ENCODE peak calls at places on chromosomes 5 and 9, in four cellular contexts. M, G, L and T are unnamed samples.

GRCh38 chr9:109349431-109349846 is 28.6 kb upstream of the EPB41L4B start:
- DNase-seq in M (no peak), G (no peak), L (no peak), T (no peak)

GRCh38 chr5:126003309-126003708 is 419.9 kb upstream of the GRAMD2B start:
- DNase-seq in M (no peak), G (no peak), L (no peak), T (no peak)

GRCh38 chr5:9105851-9106250 is 440.0 kb downstream of the SEMA5A start:
- DNase-seq in M (no peak), G (no peak), L (no peak), T (no peak)

GRCh38 chr5:139847790-139848507 is 52.3 kb downstream of the PSD2 start:
- DNase-seq in M (no peak), G (no peak), L (no peak), T (peak; percentile 95)

GRCh38 chr9:98118640-98119601 is at the start of gene TRIM14:
- DNase-seq in M (peak; percentile 53), G (no peak), L (peak; percentile 18), T (peak; percentile 90)

GRCh38 chr5:153352685-153353219 is 137.7 kb upstream of the GRIA1 start:
- DNase-seq in M (no peak), G (no peak), L (no peak), T (no peak)

GRCh38 chr9:4603830-4604229 is 58.3 kb upstream of the PLPP6 start:
- DNase-seq in M (no peak), G (no peak), L (no peak), T (no peak)

GRCh38 chr5:73369283-73369682 is 79.3 kb downstream of the FOXD1 start:
- DNase-seq in M (no peak), G (no peak), L (no peak), T (no peak)

GRCh38 chr5:31477516-31477915 is 54.4 kb downstream of the DROSHA start:
- DNase-seq in M (no peak), G (no peak), L (no peak), T (no peak)

GRCh38 chr9:105539452-105539851 is 18.5 kb upstream of the FKTN start:
- DNase-seq in M (no peak), G (no peak), L (no peak), T (no peak)

GRCh38 chr9:84808416-84808815 is 138.9 kb downstream of the NTRK2 start:
- DNase-seq in M (no peak), G (no peak), L (no peak), T (no peak)

GRCh38 chr5:2688586-2688985 is 62.9 kb downstream of the IRX2 start:
- DNase-seq in M (no peak), G (no peak), L (no peak), T (no peak)

GRCh38 chr9:132249123-132249522 is 87.3 kb downstream of the NTNG2 start:
- DNase-seq in M (no peak), G (no peak), L (no peak), T (no peak)

GRCh38 chr5:175597718-175598117 is 60.2 kb upstream of the HRH2 start:
- DNase-seq in M (no peak), G (no peak), L (no peak), T (no peak)

GRCh38 chr5:373710-374602 is 52.4 kb downstream of the AHRR start:
- DNase-seq in M (no peak), G (no peak), L (no peak), T (peak; percentile 91)

GRCh38 chr9:131439224-131439623 is 45.3 kb downstream of the PRRC2B start:
- DNase-seq in M (no peak), G (no peak), L (no peak), T (no peak)

GRCh38 chr5:72817076-72817476 is 615 bp downstream of the TNPO1 start:
- DNase-seq in M (no peak), G (no peak), L (peak; percentile 7), T (peak; percentile 67)

DNA sequence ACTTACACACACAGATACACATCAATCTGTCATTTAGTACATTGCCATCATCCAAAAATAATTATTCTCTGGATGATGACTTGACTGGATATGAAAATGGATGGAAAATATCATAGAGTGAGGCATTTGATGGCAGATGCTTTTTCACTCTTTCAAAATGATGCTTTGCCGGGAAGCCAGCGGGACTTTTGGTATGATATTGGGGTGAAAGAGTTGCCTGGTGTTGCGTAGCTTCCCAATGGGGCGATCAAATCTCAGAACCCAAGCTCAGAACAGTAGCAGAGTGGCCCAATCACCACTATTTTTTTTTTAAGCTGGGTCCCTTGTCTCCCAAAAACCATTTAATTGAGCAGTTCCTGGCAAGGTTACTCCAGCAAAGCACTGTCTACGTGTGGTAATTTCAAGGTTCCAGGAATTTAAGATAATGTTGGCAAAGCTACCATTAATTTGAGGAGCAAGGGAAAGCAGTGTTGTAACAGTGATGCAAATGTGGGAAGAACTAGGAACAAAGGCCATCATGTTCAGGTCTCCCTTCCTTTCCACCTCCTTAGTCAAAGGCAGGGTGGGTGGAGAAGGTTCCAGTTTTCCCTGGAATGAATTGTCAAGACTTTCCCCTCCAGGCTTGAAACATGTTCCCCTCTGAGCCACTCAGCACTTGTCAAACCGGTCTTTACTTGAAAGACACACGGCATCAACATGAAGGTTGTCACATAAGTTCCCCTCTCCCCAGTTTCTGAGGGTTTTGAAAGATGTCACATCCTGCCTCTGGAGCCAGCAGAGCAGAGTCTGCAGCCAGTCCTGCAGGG is 226.2 kb downstream of the GAS1 start:
- DNase-seq in M (no peak), G (no peak), L (no peak), T (no peak)
- TF ChIP-seq YY1 in M (no peak), G (no peak), L (no peak), T (no peak)

DNA sequence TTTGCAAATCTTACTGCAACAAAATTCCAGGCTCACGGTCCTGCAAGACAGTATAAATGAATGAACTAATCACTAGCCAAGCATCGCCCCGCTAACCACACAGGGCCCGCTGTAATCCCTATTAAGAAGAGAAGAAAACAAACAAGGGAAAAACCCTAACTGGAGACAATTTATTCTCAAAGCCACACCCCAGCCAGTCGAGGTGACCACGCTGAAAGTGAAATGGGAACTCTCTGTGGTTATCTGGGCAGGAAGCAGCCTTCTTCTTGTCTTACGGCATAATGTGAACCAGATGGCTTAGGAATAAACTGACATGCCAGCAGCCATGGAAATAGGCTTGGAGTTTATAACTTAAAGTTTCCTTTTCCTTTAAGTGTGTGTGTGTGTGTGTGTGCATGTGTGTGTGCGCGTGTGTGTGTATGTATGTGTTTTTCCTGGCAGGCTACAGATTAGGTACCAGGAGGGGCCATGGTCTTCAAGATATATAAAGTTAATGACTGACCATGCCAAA is 120.2 kb downstream of the SEMA6A start:
- DNase-seq in M (no peak), G (no peak), L (no peak), T (peak; percentile 58)
- TF ChIP-seq YY1 in M (no peak), G (no peak), L (no peak), T (no peak)

DNA sequence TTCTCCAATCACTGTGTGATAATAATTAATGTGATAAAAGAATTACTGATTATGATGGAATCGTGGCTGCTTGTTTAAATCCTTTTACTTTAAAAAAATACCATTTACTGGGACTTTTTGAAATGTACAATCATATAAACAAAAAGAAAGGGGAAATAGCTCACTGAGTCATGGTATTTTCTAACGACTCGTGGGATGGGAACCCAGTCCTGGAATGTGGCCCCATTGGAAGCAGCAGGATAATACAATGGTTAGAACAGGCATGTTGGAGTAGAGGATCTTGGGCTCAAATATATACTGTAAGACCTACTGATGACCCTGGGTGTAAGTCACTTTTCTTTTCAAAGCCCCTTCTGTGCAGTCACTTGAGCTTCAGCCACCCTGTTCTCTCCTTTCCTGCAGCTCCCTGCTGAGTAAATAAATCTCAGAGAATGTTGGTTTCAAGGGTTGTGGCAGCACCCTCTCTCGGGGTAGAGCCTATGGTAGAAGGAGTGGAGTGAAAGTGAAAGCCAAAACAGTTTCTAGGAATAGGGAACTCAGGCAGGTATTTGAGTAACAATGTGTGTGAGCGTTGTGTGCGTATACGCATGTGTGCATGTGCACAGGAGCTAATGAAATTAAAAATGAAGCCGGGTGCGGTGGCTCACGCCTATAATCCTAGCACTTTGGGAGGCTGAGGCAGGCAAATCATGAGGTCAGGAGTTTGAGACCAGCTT is 40.7 kb upstream of the LARP1 start:
- DNase-seq in M (no peak), G (no peak), L (no peak), T (no peak)
- TF ChIP-seq YY1 in M (no peak), G (no peak), L (no peak), T (no peak)

GRCh38 chr5:113266227-113266912 is 168.4 kb downstream of the TSSK1B start:
- DNase-seq in M (no peak), G (no peak), L (no peak), T (no peak)
- TF ChIP-seq YY1 in M (no peak), G (no peak), L (no peak), T (no peak)

GRCh38 chr9:117839862-117840261 is 135.7 kb downstream of the TLR4 start:
- DNase-seq in M (no peak), G (no peak), L (no peak), T (no peak)

DNA sequence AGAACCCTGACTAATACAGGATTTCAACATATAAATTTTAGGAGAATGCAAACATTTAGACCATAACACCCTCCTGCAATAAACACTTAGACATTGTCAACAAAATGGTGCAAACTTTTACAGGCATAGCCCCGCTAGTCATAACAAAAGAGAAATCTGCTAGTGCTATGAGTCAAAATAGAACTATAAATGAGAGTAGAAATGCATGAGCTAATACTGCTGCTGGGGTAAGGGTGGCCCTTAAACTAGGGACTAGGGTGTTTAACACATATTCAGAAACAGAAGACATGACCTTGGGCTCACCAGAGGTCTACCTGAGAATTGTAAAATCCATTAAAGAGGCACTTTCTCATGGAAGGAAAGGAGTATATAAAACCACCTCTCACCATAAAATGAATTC is 131.6 kb downstream of the TLR4 start:
- DNase-seq in M (no peak), G (no peak), L (no peak), T (no peak)
- TF ChIP-seq YY1 in M (no peak), G (no peak), L (no peak), T (no peak)

DNA sequence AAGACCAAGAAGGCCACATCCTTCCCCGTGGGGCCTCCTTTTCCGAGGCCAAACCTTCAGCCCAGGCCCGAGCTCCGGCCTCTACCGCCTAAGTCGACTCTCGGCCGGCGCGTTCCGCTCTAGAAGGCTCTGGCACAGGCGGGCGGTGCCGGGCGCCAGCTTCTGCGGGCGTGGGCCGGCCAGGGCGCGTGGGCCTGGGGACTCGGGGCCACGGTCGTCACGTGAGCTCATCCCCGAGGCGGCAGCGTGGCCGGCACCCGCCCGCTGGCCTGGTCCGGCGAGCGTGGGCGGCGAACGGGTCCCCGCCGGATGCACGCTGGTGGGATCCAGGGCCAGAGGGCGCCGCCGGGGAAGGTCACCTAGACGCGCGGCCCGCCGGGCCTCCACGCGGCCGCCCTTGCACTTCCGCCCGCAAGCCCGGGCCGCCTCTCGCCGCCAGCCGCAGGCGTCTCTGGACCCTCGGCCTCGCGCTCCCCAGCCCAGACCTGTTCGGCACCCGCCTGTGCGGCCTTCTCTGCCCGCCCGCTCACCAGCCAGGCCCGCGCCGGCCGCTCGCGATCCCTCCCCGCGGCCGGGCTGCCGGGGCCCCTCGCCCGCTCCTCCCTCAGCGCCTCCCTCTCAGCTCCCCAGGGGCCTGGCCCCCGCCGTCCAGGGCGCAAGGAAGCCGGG is 684 bp downstream of the VDAC1 start:
- DNase-seq in M (no peak), G (no peak), L (no peak), T (peak; percentile 82)
- TF ChIP-seq YY1 in M (no peak), G (no peak), L (no peak), T (no peak)